ENCODE peak calls at places on chromosomes 11 and 22, in ten cellular contexts. C is K562, Z is neuronal stem cell, O is colonic mucosa, L is PC-3, V is mammary epithelial cell, M is IMR-90, W is adipocyte, Q is mesendoderm, R is H1. K is an unnamed sample. For H3K36me3, the result is how much of the 10 kb centered on the place peaks cover.

GRCh38 chr22:48070760-48071159 is 1308.3 kb downstream of the TBC1D22A start:
- DNase-seq in C (no peak), Z (no peak), O (no peak), L (no peak), V (no peak), M (no peak), W (no peak), Q (peak), R (no peak), K (no peak)

GRCh38 chr11:79255965-79256364 is 184.9 kb downstream of the TENM4 start:
- DNase-seq in C (no peak), Z (no peak), O (no peak), L (no peak), V (no peak), M (no peak), W (no peak), Q (no peak), R (no peak), K (no peak)

GRCh38 chr22:17563936-17564391 is 666 bp downstream of the SLC25A18 start:
- DNase-seq in C (no peak), Z (no peak), O (no peak), L (no peak), V (no peak), M (peak), W (peak), Q (no peak), R (no peak), K (peak)

GRCh38 chr22:38104084-38104483 is 6.4 kb downstream of the BAIAP2L2 start:
- DNase-seq in C (peak), Z (no peak), O (no peak), L (peak), V (no peak), M (peak), W (no peak), Q (peak), R (peak), K (no peak)

GRCh38 chr11:35272391-35272821 is 133.4 kb downstream of the CD44 start:
- DNase-seq in C (no peak), Z (no peak), O (no peak), L (no peak), V (no peak), M (no peak), W (no peak), Q (no peak), R (no peak), K (no peak)

GRCh38 chr11:116162541-116163230 is 610.1 kb downstream of the BUD13 start:
- DNase-seq in C (no peak), Z (peak), O (no peak), L (no peak), V (no peak), M (no peak), W (no peak), Q (peak), R (peak), K (no peak)

GRCh38 chr11:1049911-1050580 is 13.5 kb upstream of the MUC6 start:
- DNase-seq in C (no peak), Z (no peak), O (no peak), L (no peak), V (no peak), M (no peak), W (no peak), Q (no peak), R (no peak), K (peak)

GRCh38 chr11:133529807-133530500 is 2.3 kb downstream of the OPCML start:
- DNase-seq in C (no peak), Z (no peak), O (no peak), L (no peak), V (no peak), M (no peak), W (no peak), Q (peak), R (peak), K (no peak)

GRCh38 chr22:27388090-27388600 is 413.4 kb downstream of the MN1 start:
- DNase-seq in C (no peak), Z (no peak), O (no peak), L (no peak), V (no peak), M (no peak), W (no peak), Q (no peak), R (no peak), K (no peak)

GRCh38 chr11:85823816-85824215 is 12.9 kb upstream of the SYTL2 start:
- DNase-seq in C (no peak), Z (no peak), O (no peak), L (no peak), V (no peak), M (peak), W (no peak), Q (no peak), R (no peak), K (no peak)

GRCh38 chr11:75356613-75357012 is 5.2 kb upstream of the ARRB1 start:
- DNase-seq in C (no peak), Z (no peak), O (no peak), L (no peak), V (no peak), M (no peak), W (no peak), Q (no peak), R (no peak), K (no peak)

GRCh38 chr11:16186680-16187079 is 169.7 kb downstream of the SOX6 start:
- DNase-seq in C (no peak), Z (no peak), O (no peak), L (no peak), V (no peak), M (no peak), W (no peak), Q (no peak), R (no peak), K (no peak)

GRCh38 chr22:33393432-33393831 is 335.3 kb upstream of the SYN3 start:
- DNase-seq in C (no peak), Z (no peak), O (no peak), L (no peak), V (no peak), M (no peak), W (no peak), Q (no peak), R (no peak), K (no peak)

GRCh38 chr11:67276821-67277230 is 10.6 kb downstream of the GRK2 start:
- DNase-seq in C (peak), Z (no peak), O (peak), L (no peak), V (no peak), M (peak), W (no peak), Q (peak), R (no peak), K (peak)

GRCh38 chr11:126366064-126366822 is 10.8 kb downstream of the ST3GAL4 start:
- DNase-seq in C (no peak), Z (no peak), O (no peak), L (no peak), V (no peak), M (no peak), W (no peak), Q (no peak), R (peak), K (peak)

DNA sequence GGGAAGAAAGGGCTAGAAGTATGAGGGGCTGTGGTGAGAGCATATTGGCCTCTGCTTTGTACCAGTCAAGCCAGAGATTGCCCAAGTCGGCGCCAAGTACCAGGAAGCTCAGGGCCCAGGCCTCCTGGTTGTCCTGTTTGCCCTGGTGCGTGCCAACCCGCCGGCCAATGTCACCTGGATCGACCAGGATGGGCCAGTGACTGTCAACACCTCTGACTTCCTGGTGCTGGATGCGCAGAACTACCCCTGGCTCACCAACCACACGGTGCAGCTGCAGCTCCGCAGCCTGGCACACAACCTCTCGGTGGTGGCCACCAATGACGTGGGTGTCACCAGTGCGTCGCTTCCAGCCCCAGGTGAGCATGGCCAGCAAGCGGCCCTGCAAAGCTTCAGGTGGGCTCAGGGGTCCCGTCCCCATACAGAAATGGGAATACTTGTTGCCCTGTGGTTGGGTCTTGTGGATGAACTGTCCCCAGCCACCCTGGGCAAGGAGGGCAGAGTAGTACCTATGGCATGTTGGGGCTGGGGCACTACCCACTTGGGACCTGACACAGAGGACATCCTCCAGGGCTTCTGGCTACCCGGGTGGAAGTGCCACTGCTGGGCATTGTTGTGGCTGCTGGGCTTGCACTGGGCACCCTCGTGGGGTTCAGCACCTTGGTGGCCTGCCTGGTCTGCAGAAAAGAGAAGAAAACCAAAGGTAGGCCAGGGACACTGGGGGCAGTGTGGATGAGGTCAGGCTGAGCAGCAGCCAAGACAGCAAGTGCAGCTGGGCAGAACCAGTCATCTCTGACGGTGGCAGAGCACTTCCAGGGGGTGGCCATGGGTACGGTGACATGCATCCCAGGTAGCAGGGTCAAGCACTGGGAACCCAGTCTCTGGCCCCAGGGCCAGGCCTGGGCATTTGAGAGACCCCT is 2.1 kb downstream of the TMEM25 start:
- DNase-seq in C (no peak), Z (no peak), O (no peak), L (no peak), V (no peak), M (no peak), W (no peak), Q (no peak), R (no peak), K (peak)
- H3K4me3 ChIP-seq in C (no peak), Z (peak), O (no peak), L (no peak), V (no peak), M (no peak), W (no peak), Q (no peak), R (no peak), K (no peak)

GRCh38 chr11:10413268-10413667 is 41.8 kb upstream of the AMPD3 start:
- DNase-seq in C (no peak), Z (no peak), O (peak), L (peak), V (peak), M (peak), W (no peak), Q (peak), R (no peak), K (no peak)

GRCh38 chr11:10412266-10412665 is 42.8 kb upstream of the AMPD3 start:
- DNase-seq in C (no peak), Z (no peak), O (no peak), L (peak), V (no peak), M (no peak), W (no peak), Q (no peak), R (no peak), K (no peak)

GRCh38 chr11:10415817-10416392 is 39.2 kb upstream of the AMPD3 start:
- DNase-seq in C (no peak), Z (no peak), O (no peak), L (no peak), V (no peak), M (no peak), W (no peak), Q (no peak), R (no peak), K (no peak)

GRCh38 chr11:10414181-10414580 is 40.9 kb upstream of the AMPD3 start:
- DNase-seq in C (no peak), Z (no peak), O (no peak), L (no peak), V (no peak), M (no peak), W (no peak), Q (no peak), R (no peak), K (no peak)

DNA sequence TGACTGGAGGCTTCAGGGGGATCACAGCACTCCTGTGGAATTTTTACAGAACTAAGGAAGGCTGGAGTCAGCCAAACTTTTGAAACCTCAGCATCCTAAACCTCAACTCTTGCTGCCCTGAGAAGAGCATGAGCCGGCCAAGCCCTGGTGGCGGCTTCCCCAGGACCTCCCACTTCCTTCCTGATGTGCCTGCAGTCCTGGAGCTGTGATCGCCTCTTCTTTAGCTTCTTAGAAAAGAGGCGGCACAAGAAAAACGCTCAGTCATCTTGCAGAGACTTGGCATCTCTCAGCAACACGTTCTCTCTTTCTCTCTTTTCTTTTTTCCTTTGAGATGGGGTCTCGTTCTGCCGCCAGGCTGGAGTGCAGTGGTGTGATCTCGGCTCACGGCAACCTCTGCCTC is 40.4 kb upstream of the AMPD3 start:
- DNase-seq in C (no peak), Z (no peak), O (no peak), L (no peak), V (no peak), M (peak), W (no peak), Q (peak), R (no peak), K (peak)
- H3K9ac ChIP-seq in C (peak), Z (no peak), O (no peak), L (no peak), V (no peak), M (no peak), W (peak), Q (no peak), R (no peak), K (no peak)

GRCh38 chr11:77178150-77178549 is 50.1 kb downstream of the MYO7A start:
- DNase-seq in C (no peak), Z (no peak), O (no peak), L (no peak), V (no peak), M (no peak), W (no peak), Q (no peak), R (no peak), K (peak)
- H3K36me3 ChIP-seq in C (under half), Z (under half), O (under half), L (under half), V (under half), M (under half), W (under half), Q (under half), R (under half), K (under half)

DNA sequence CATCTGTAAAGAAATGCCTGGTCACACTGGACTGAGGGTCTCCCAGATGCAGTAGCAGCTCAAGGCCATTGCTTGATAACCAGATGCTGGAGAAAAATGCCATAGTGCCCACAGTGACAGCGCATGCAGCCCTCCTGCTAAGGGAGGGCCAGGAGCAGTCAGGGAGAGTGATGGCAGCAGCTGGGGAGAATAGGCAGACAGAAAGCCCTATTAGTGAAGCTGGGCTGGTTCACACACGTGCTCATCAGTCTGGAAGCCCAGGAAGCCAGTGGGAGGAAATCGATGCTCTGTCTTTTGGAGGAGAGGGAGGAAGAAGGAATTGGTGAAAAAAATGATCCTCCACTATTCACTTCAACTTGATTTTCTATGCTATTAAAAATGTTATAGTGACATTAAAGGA is 82.9 kb downstream of the OSBP2 start:
- DNase-seq in C (no peak), Z (no peak), O (no peak), L (no peak), V (no peak), M (no peak), W (no peak), Q (no peak), R (no peak), K (peak)
- H3K4me3 ChIP-seq in C (no peak), Z (no peak), O (no peak), L (no peak), V (no peak), M (no peak), W (no peak), Q (no peak), R (no peak), K (no peak)

DNA sequence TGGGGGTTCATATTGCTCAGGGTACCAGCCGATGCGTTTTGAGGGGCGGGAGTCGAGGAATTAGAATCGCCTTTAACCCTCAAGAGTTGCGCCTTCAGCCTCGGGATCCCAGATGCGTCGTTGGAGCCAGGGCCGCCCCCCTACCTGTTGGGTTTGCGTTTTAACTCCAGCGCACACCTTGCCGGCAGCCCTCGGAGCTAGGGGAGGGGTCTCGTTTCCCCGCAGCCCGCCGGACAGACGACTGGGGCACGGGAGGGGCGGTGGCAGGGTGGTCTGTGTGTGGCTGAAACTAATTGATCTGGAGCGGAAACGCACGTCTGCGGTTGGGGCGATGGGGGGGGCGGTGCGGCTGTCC is 3.4 kb upstream of the CCND1 start:
- DNase-seq in C (no peak), Z (no peak), O (no peak), L (no peak), V (no peak), M (no peak), W (no peak), Q (no peak), R (no peak), K (peak)
- H3K9ac ChIP-seq in C (no peak), Z (peak), O (no peak), L (peak), V (no peak), M (no peak), W (peak), Q (peak), R (peak), K (no peak)

DNA sequence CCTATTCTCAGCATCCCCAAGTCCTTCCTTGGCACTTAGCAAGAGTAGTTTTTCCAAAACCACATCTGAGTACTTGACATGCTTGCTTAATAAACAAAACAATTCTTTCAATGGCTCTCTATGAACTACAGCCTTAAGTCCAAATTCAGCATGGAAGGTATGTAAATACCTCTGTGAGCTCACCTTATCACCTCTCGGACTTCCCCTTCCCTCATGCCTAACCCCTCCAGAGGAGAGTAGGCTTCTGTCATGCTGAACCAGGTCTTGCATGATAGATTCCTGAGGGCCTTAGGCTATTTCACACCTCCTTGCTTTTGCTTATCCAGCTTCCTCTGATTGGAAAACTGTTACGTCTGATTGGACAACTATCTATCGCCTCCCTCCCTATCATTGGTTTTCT is 312.9 kb upstream of the CCDC90B start:
- DNase-seq in C (no peak), Z (no peak), O (no peak), L (no peak), V (no peak), M (no peak), W (no peak), Q (peak), R (no peak), K (no peak)
- H3K36me3 ChIP-seq in C (under half), Z (under half), O (under half), L (under half), V (under half), M (under half), W (under half), Q (under half), R (under half), K (under half)

DNA sequence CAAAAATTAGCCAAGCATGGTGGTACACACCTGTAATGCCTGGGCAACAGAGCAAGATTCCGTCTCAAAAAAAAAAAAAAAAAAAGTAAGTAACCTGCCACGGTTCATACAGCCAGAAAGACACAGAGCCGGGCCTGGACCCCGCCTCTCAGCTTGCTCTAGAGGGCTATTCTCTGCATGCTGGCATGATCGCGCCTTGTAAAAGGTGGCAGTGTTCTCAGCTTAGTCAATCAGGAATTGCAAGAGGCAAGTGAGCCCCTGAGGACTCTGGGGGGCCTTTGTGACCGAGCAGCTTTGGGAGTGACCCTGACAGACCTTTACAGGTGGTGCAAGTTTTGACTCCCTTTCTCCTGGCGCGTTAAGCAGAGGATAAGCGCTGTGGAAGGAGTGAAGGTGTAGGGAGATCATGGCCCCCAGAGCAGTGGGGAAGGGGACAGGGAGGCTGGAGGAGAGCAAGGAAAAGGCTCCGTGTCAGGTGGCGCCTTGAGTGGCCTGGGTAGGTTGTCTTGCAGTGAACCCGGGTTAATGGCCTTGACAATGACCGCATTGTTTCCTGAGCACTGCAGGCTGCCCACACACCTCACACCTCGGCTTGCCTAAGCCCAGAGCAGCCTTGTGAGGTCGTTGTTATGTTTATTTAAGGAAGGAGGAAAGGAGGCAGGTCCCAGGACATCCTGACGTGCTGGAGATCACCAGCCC is 48.9 kb downstream of the CDPF1 start:
- DNase-seq in C (no peak), Z (no peak), O (peak), L (no peak), V (peak), M (no peak), W (no peak), Q (peak), R (peak), K (no peak)
- H3K4me3 ChIP-seq in C (no peak), Z (no peak), O (no peak), L (no peak), V (no peak), M (no peak), W (no peak), Q (no peak), R (peak), K (no peak)

GRCh38 chr11:46594785-46595184 is 962 bp upstream of the AMBRA1 start:
- DNase-seq in C (no peak), Z (no peak), O (no peak), L (no peak), V (no peak), M (no peak), W (no peak), Q (no peak), R (no peak), K (no peak)
- H3K9ac ChIP-seq in C (no peak), Z (no peak), O (no peak), L (no peak), V (no peak), M (no peak), W (peak), Q (peak), R (no peak), K (no peak)

GRCh38 chr11:13380731-13381130 is 82.3 kb downstream of the BTBD10 start:
- DNase-seq in C (no peak), Z (no peak), O (no peak), L (no peak), V (no peak), M (no peak), W (no peak), Q (no peak), R (no peak), K (no peak)

GRCh38 chr11:13378316-13378715 is 84.7 kb downstream of the BTBD10 start:
- DNase-seq in C (no peak), Z (no peak), O (no peak), L (no peak), V (no peak), M (no peak), W (peak), Q (no peak), R (no peak), K (no peak)

GRCh38 chr11:13376402-13376801 is 86.6 kb downstream of the BTBD10 start:
- DNase-seq in C (no peak), Z (no peak), O (no peak), L (no peak), V (no peak), M (no peak), W (no peak), Q (no peak), R (no peak), K (no peak)

GRCh38 chr11:13376838-13377237 is 86.2 kb downstream of the BTBD10 start:
- DNase-seq in C (no peak), Z (no peak), O (no peak), L (no peak), V (no peak), M (no peak), W (no peak), Q (no peak), R (no peak), K (no peak)

GRCh38 chr11:13375798-13376197 is 87.2 kb downstream of the BTBD10 start:
- DNase-seq in C (no peak), Z (no peak), O (no peak), L (no peak), V (no peak), M (no peak), W (no peak), Q (no peak), R (no peak), K (no peak)
- H3K36me3 ChIP-seq in C (under half), Z (under half), O (under half), L (under half), V (under half), M (under half), W (half or more), Q (under half), R (under half), K (under half)